ENCODE peak calls at places on chromosomes 11 and 22, in seven cellular contexts. X is sigmoid colon, P is stomach, C is body of pancreas, G is fibroblast of the aortic adventitia, U is right lobe of liver, O is ovary. M is an unnamed sample.

GRCh38 chr22:36374603-36375024 is 13.2 kb downstream of the MYH9 start:
- DNase-seq in P (peak), O (no peak), C (peak), G (peak), X (no peak), U (no peak), M (peak)

GRCh38 chr22:44981857-44982256 is 27.9 kb downstream of the PHF21B start:
- DNase-seq in O (no peak), C (no peak), P (no peak), U (no peak), G (no peak), X (no peak), M (no peak)

GRCh38 chr11:75591371-75591770 is 29.3 kb downstream of the SERPINH1 start:
- DNase-seq in C (no peak), X (no peak), O (no peak), U (no peak), G (no peak), P (no peak), M (no peak)

GRCh38 chr11:26841818-26842457 is 120.1 kb upstream of the SLC5A12 start:
- DNase-seq in C (no peak), X (no peak), U (no peak), G (peak), P (no peak), O (no peak), M (peak)

GRCh38 chr22:36323855-36324331 is 63.9 kb downstream of the MYH9 start:
- DNase-seq in U (no peak), C (no peak), P (no peak), O (no peak), G (peak), X (no peak), M (peak)

GRCh38 chr22:22462813-22463567 is 45.6 kb downstream of the ZNF280B start:
- DNase-seq in P (no peak), X (no peak), O (no peak), G (peak), U (no peak), C (no peak), M (no peak)

GRCh38 chr11:66967670-66968425 is 7.3 kb upstream of the C11orf86 start:
- DNase-seq in X (no peak), U (peak), C (no peak), G (peak), P (no peak), O (no peak), M (peak)

GRCh38 chr11:45662665-45663485 is 2.5 kb downstream of the CHST1 start:
- DNase-seq in X (peak), C (no peak), P (no peak), O (peak), G (peak), U (no peak), M (peak)

GRCh38 chr11:116701876-116702275 is 70.9 kb downstream of the BUD13 start:
- DNase-seq in G (no peak), C (no peak), X (peak), U (no peak), O (no peak), P (no peak), M (no peak)

GRCh38 chr11:67126986-67127385 is 7.9 kb downstream of the KDM2A start:
- DNase-seq in O (no peak), U (no peak), C (no peak), G (no peak), X (no peak), P (peak), M (no peak)

GRCh38 chr11:126403039-126403438 is 47.6 kb downstream of the ST3GAL4 start:
- DNase-seq in O (no peak), U (no peak), X (no peak), C (no peak), P (no peak), G (peak), M (no peak)

GRCh38 chr11:78203184-78203583 is 14.5 kb downstream of the USP35 start:
- DNase-seq in C (peak), O (no peak), U (no peak), G (no peak), P (no peak), X (peak), M (no peak)

GRCh38 chr11:130634981-130635473 is 186.6 kb downstream of the ADAMTS15 start:
- DNase-seq in U (no peak), X (no peak), O (no peak), G (peak), P (no peak), C (no peak), M (peak)

GRCh38 chr22:39502789-39503464 is 837 bp downstream of the MIEF1 start:
- DNase-seq in C (no peak), O (no peak), G (no peak), P (no peak), U (no peak), X (no peak), M (no peak)

GRCh38 chr11:18374956-18375355 is 19.4 kb upstream of the LDHA start:
- DNase-seq in U (no peak), X (no peak), G (no peak), C (no peak), P (no peak), O (no peak), M (no peak)

GRCh38 chr11:1283091-1283511 is 26.3 kb downstream of the TOLLIP start:
- DNase-seq in X (no peak), P (no peak), U (no peak), G (no peak), C (no peak), O (no peak), M (no peak)

GRCh38 chr11:35615911-35616900 is 2.1 kb upstream of the FJX1 start:
- DNase-seq in P (no peak), C (no peak), G (peak), O (no peak), X (no peak), U (no peak), M (peak)

GRCh38 chr11:118909619-118910308 is 16.0 kb downstream of the BCL9L start:
- DNase-seq in G (no peak), P (no peak), U (no peak), O (peak), X (no peak), C (peak), M (peak)

GRCh38 chr11:77111946-77112345 is 9.3 kb downstream of the OMP start:
- DNase-seq in U (no peak), X (no peak), C (no peak), P (no peak), O (no peak), G (no peak), M (no peak)

GRCh38 chr11:19079643-19080440 is 19.3 kb upstream of the MRGPRX2 start:
- DNase-seq in U (no peak), O (no peak), P (no peak), C (peak), X (no peak), G (peak), M (peak)

GRCh38 chr11:118152552-118153471 is at the start of gene SCN4B:
- DNase-seq in P (peak), O (peak), X (peak), C (peak), G (peak), U (peak), M (peak)

GRCh38 chr11:72807789-72808188 is 6.4 kb upstream of the ATG16L2 start:
- DNase-seq in O (no peak), U (no peak), X (no peak), C (no peak), P (no peak), G (no peak), M (no peak)

GRCh38 chr11:72411623-72412532 is 22.5 kb downstream of the CLPB start:
- DNase-seq in U (no peak), C (peak), G (no peak), O (no peak), P (no peak), X (peak), M (no peak)

GRCh38 chr11:41394562-41395160 is 64.8 kb downstream of the LRRC4C start:
- DNase-seq in P (no peak), C (no peak), U (no peak), O (no peak), G (no peak), X (no peak), M (no peak)

GRCh38 chr11:31870609-31871309 is 59.6 kb upstream of the PAX6 start:
- DNase-seq in U (peak), X (no peak), C (peak), G (peak), O (no peak), P (peak), M (peak)

GRCh38 chr22:37185646-37186227 is 2.3 kb downstream of the C1QTNF6 start:
- DNase-seq in X (peak), O (no peak), G (no peak), P (no peak), C (no peak), U (peak), M (no peak)

GRCh38 chr11:78941226-78941851 is 366.7 kb upstream of the NARS2 start:
- DNase-seq in X (no peak), G (no peak), U (no peak), O (no peak), C (no peak), P (no peak), M (no peak)

GRCh38 chr11:46026616-46027293 is 94.5 kb downstream of the PHF21A start:
- DNase-seq in U (no peak), G (peak), X (no peak), O (no peak), P (no peak), C (no peak), M (peak)

GRCh38 chr22:19429950-19430889 is 1.3 kb downstream of the HIRA start:
- DNase-seq in P (peak), X (no peak), O (peak), G (peak), U (peak), C (no peak), M (peak)

GRCh38 chr11:123543796-123544195 is 110.6 kb downstream of the SCN3B start:
- DNase-seq in G (peak), U (no peak), X (no peak), O (no peak), P (no peak), C (no peak), M (peak)

GRCh38 chr22:27993201-27993635 is 74.2 kb upstream of the PITPNB start:
- DNase-seq in C (no peak), G (no peak), P (peak), U (no peak), O (no peak), X (peak), M (no peak)

GRCh38 chr11:29481721-29482120 is 535.1 kb downstream of the KCNA4 start:
- DNase-seq in X (no peak), P (no peak), U (no peak), C (no peak), G (no peak), O (no peak), M (no peak)

GRCh38 chr11:118908264-118908663 is 17.5 kb downstream of the BCL9L start:
- DNase-seq in G (no peak), C (no peak), X (no peak), P (no peak), U (no peak), O (peak), M (no peak)

GRCh38 chr11:47641585-47642098 is 717 bp downstream of the MTCH2 start:
- DNase-seq in O (no peak), P (no peak), X (no peak), G (no peak), C (no peak), U (no peak), M (peak)

GRCh38 chr11:123561046-123561781 is 93.2 kb downstream of the SCN3B start:
- DNase-seq in C (peak), P (peak), O (peak), G (peak), X (no peak), U (no peak), M (peak)

GRCh38 chr11:80082386-80082785 is 641.6 kb upstream of the TENM4 start:
- DNase-seq in X (no peak), G (no peak), U (no peak), P (no peak), C (no peak), O (no peak), M (no peak)

GRCh38 chr22:44870021-44870420 is 117.6 kb downstream of the ARHGAP8 start:
- DNase-seq in P (no peak), C (no peak), U (no peak), G (peak), X (no peak), O (no peak), M (no peak)

GRCh38 chr22:39459681-39460080 is 2.9 kb downstream of the MGAT3 start:
- DNase-seq in P (no peak), G (no peak), X (no peak), O (no peak), U (no peak), C (no peak), M (no peak)

DNA sequence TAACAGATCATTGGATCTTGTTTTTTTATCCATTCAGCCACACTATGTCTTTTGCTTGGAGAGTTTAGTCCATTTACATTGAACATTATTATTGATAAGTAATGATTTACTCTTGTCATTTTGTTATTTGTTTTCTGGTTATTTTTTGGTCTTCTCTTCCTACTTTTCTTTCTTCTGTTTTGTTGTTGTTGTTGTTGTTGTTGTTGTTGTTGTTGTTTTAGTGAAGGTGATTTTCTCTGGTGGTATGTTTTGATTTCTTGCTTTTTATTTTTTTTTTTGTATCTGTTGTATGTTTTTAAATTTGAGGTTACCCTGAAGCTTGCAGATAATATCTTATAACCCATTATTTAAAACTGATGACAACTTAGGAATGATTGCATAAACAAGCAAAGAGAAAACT is 28.6 kb downstream of the TAF1D start:
- DNase-seq in C (no peak), U (no peak), O (no peak), G (no peak), P (no peak), X (no peak), M (no peak)
- H3K4me3 ChIP-seq in C (no peak), U (no peak), O (no peak), G (no peak), P (no peak), X (no peak), M (no peak)

GRCh38 chr11:37616291-37616690 is 1018.3 kb upstream of the RAG2 start:
- DNase-seq in X (no peak), C (no peak), P (no peak), G (no peak), O (no peak), U (no peak), M (no peak)
- TF ChIP-seq CTCF in X (no peak), C (no peak), P (no peak), G (no peak), O (no peak), U (no peak), M (no peak)

GRCh38 chr11:70510106-70510505 is 111.8 kb downstream of the CTTN start:
- DNase-seq in P (no peak), G (no peak), O (peak), U (peak), C (no peak), X (no peak), M (no peak)
- H3K4me3 ChIP-seq in P (no peak), G (no peak), O (no peak), U (no peak), C (no peak), X (no peak), M (no peak)

GRCh38 chr22:43848366-43849171 is 13.7 kb downstream of the SULT4A1 start:
- DNase-seq in G (peak), C (peak), X (peak), U (peak), P (no peak), O (no peak), M (peak)
- TF ChIP-seq CTCF in G (peak), C (peak), X (no peak), U (peak), P (no peak), O (no peak), M (peak)

GRCh38 chr22:30574095-30574981 is at the start of gene GAL3ST1:
- DNase-seq in U (no peak), O (no peak), G (no peak), P (peak), X (no peak), C (peak), M (no peak)
- H3K4me3 ChIP-seq in U (peak), O (no peak), G (no peak), P (peak), X (peak), C (peak), M (no peak)

GRCh38 chr11:94876645-94877445 is 96.5 kb downstream of the CWC15 start:
- DNase-seq in O (peak), X (peak), U (peak), G (peak), P (no peak), C (peak), M (peak)
- TF ChIP-seq CTCF in O (no peak), X (peak), U (peak), G (peak), P (no peak), C (no peak), M (peak)